ENCODE peak calls at places on chromosomes 5 and 9, in four cellular contexts. One of them, this sample, is unnamed.

GRCh38 chr9:81716409-81716808 is 27.1 kb upstream of the TLE1 start:
- DNase-seq in GM12878: no peak
- DNase-seq in K562: no peak
- DNase-seq in HepG2: no peak
- DNase-seq in this sample: no peak

GRCh38 chr5:42005561-42006153 is 80.6 kb downstream of the FBXO4 start:
- DNase-seq in GM12878: no peak
- DNase-seq in K562: peak
- DNase-seq in HepG2: peak
- DNase-seq in this sample: peak

GRCh38 chr9:127886401-127886972 is 9.0 kb upstream of the AK1 start:
- DNase-seq in K562: peak
- DNase-seq in HepG2: no peak
- DNase-seq in GM12878: no peak
- DNase-seq in this sample: no peak

GRCh38 chr9:27142299-27142930 is 33.4 kb downstream of the TEK start:
- DNase-seq in K562: no peak
- DNase-seq in HepG2: no peak
- DNase-seq in GM12878: no peak
- DNase-seq in this sample: no peak

GRCh38 chr5:61280205-61280604 is 51.9 kb upstream of the ZSWIM6 start:
- DNase-seq in HepG2: no peak
- DNase-seq in GM12878: no peak
- DNase-seq in K562: no peak
- DNase-seq in this sample: no peak

GRCh38 chr5:69086206-69086605 is 7.6 kb upstream of the SLC30A5 start:
- DNase-seq in K562: no peak
- DNase-seq in GM12878: no peak
- DNase-seq in HepG2: no peak
- DNase-seq in this sample: no peak

GRCh38 chr5:35622974-35623373 is 5.3 kb downstream of the SPEF2 start:
- DNase-seq in GM12878: no peak
- DNase-seq in K562: no peak
- DNase-seq in HepG2: no peak
- DNase-seq in this sample: no peak

GRCh38 chr9:131387394-131387793 is 6.5 kb upstream of the PRRC2B start:
- DNase-seq in GM12878: no peak
- DNase-seq in HepG2: no peak
- DNase-seq in K562: no peak
- DNase-seq in this sample: no peak

GRCh38 chr5:146706321-146706972 is 172.1 kb downstream of the PPP2R2B start:
- DNase-seq in GM12878: no peak
- DNase-seq in K562: no peak
- DNase-seq in HepG2: peak
- DNase-seq in this sample: peak

GRCh38 chr5:92976156-92976555 is 604.9 kb downstream of the NR2F1-AS1 start:
- DNase-seq in HepG2: no peak
- DNase-seq in K562: no peak
- DNase-seq in GM12878: no peak
- DNase-seq in this sample: no peak

GRCh38 chr9:76521906-76522305 is 62.9 kb downstream of the GCNT1 start:
- DNase-seq in K562: no peak
- DNase-seq in GM12878: no peak
- DNase-seq in HepG2: no peak
- DNase-seq in this sample: no peak

GRCh38 chr9:127783111-127783621 is 2.7 kb upstream of the CDK9 start:
- DNase-seq in GM12878: peak
- DNase-seq in K562: no peak
- DNase-seq in HepG2: no peak
- DNase-seq in this sample: no peak

GRCh38 chr9:92680166-92681119 is 10.5 kb upstream of the IPPK start:
- DNase-seq in HepG2: no peak
- DNase-seq in GM12878: no peak
- DNase-seq in K562: no peak
- DNase-seq in this sample: no peak

GRCh38 chr9:27118916-27119315 is 9.9 kb downstream of the TEK start:
- DNase-seq in HepG2: no peak
- DNase-seq in K562: no peak
- DNase-seq in GM12878: no peak
- DNase-seq in this sample: no peak

GRCh38 chr9:105405514-105406131 is 42.2 kb upstream of the FSD1L start:
- DNase-seq in GM12878: peak
- DNase-seq in HepG2: no peak
- DNase-seq in K562: no peak
- DNase-seq in this sample: no peak

GRCh38 chr5:1380910-1381309 is 36.0 kb upstream of the CLPTM1L start:
- DNase-seq in HepG2: no peak
- DNase-seq in K562: no peak
- DNase-seq in GM12878: no peak
- DNase-seq in this sample: no peak

GRCh38 chr9:93467062-93467416 is 13.7 kb upstream of the FAM120AOS start:
- DNase-seq in K562: peak
- DNase-seq in HepG2: peak
- DNase-seq in GM12878: no peak
- DNase-seq in this sample: no peak

GRCh38 chr9:91946196-91946595 is 3.8 kb downstream of the ROR2 start:
- DNase-seq in HepG2: no peak
- DNase-seq in K562: no peak
- DNase-seq in GM12878: no peak
- DNase-seq in this sample: no peak

GRCh38 chr5:4295663-4296339 is 700.2 kb downstream of the IRX1 start:
- DNase-seq in GM12878: no peak
- DNase-seq in HepG2: no peak
- DNase-seq in K562: peak
- DNase-seq in this sample: peak

GRCh38 chr5:166942948-166943347 is 1348.5 kb upstream of the WWC1 start:
- DNase-seq in HepG2: no peak
- DNase-seq in GM12878: no peak
- DNase-seq in K562: no peak
- DNase-seq in this sample: no peak

GRCh38 chr9:114484854-114485443 is 20.3 kb downstream of the WHRN start:
- DNase-seq in GM12878: peak
- DNase-seq in HepG2: no peak
- DNase-seq in K562: peak
- DNase-seq in this sample: no peak

GRCh38 chr9:19922476-19923118 is 133.8 kb upstream of the SLC24A2 start:
- DNase-seq in HepG2: peak
- DNase-seq in K562: no peak
- DNase-seq in GM12878: no peak
- DNase-seq in this sample: peak

GRCh38 chr9:127221695-127222094 is 42.9 kb upstream of the GARNL3 start:
- DNase-seq in K562: no peak
- DNase-seq in GM12878: no peak
- DNase-seq in HepG2: no peak
- DNase-seq in this sample: no peak

GRCh38 chr5:114789773-114790402 is 379.8 kb downstream of the TRIM36 start:
- DNase-seq in K562: no peak
- DNase-seq in GM12878: no peak
- DNase-seq in HepG2: peak
- DNase-seq in this sample: peak

GRCh38 chr9:18893051-18893450 is 140.0 kb downstream of the SAXO1 start:
- DNase-seq in GM12878: no peak
- DNase-seq in HepG2: no peak
- DNase-seq in K562: no peak
- DNase-seq in this sample: no peak

GRCh38 chr5:34499001-34499734 is 157.0 kb upstream of the RAI14 start:
- DNase-seq in GM12878: peak
- DNase-seq in HepG2: no peak
- DNase-seq in K562: no peak
- DNase-seq in this sample: no peak

GRCh38 chr5:34495178-34495577 is 160.9 kb upstream of the RAI14 start:
- DNase-seq in HepG2: no peak
- DNase-seq in GM12878: no peak
- DNase-seq in K562: no peak
- DNase-seq in this sample: no peak

GRCh38 chr5:34498582-34498981 is 157.5 kb upstream of the RAI14 start:
- DNase-seq in GM12878: no peak
- DNase-seq in K562: no peak
- DNase-seq in HepG2: no peak
- DNase-seq in this sample: no peak

GRCh38 chr5:34496258-34496657 is 159.9 kb upstream of the RAI14 start:
- DNase-seq in HepG2: no peak
- DNase-seq in GM12878: no peak
- DNase-seq in K562: no peak
- DNase-seq in this sample: peak

DNA sequence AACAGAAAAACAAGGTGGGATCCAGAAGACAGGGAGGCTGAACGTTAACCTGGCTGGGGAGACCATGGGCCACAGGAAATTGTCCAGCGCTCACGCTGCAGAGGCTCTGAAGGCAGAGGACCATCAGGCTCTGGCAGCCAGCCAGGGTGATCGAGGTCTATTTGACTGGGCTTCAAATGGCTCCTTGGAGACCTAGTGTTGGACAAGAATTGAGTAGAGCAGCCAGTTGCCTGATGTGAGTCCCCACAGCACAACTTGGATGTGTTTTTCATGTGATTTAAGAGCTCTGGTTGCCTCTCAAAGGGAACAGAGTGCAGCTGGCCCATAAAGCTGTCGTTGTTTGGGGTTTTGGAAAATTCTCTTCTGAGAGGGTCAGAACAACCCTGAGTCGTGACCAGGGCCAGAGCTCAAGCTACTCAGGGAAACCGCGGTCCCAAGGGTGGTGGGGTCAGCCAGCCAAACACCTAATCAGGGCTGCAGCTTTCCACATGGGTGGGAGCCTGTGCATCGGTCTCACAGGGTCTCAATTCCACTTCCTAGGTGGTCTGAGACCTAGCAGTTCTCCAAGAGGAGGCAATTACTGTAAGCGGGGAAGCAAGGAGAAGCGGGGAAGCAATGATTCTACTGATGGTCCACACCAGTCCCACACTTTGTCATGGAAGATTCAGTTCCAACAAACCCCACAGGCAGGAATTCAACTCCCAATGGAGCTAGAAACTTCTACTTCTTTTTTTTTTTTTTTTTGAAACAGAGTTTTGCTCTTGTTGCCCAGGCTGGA is 158.9 kb upstream of the RAI14 start:
- DNase-seq in GM12878: no peak
- DNase-seq in HepG2: no peak
- DNase-seq in K562: no peak
- DNase-seq in this sample: no peak
- H3K4me2 ChIP-seq in GM12878: no peak
- H3K4me2 ChIP-seq in HepG2: no peak
- H3K4me2 ChIP-seq in K562: no peak
- H3K4me2 ChIP-seq in this sample: peak

GRCh38 chr5:16709691-16710420 is 93.1 kb upstream of the RETREG1 start:
- DNase-seq in GM12878: no peak
- DNase-seq in K562: no peak
- DNase-seq in HepG2: no peak
- DNase-seq in this sample: no peak

GRCh38 chr5:16702964-16703363 is 86.2 kb upstream of the RETREG1 start:
- DNase-seq in GM12878: no peak
- DNase-seq in HepG2: no peak
- DNase-seq in K562: no peak
- DNase-seq in this sample: peak

GRCh38 chr5:16704945-16705344 is 88.1 kb upstream of the RETREG1 start:
- DNase-seq in K562: no peak
- DNase-seq in GM12878: no peak
- DNase-seq in HepG2: no peak
- DNase-seq in this sample: no peak

GRCh38 chr5:16707869-16708192 is 91.0 kb upstream of the RETREG1 start:
- DNase-seq in HepG2: no peak
- DNase-seq in K562: no peak
- DNase-seq in GM12878: no peak
- DNase-seq in this sample: no peak

DNA sequence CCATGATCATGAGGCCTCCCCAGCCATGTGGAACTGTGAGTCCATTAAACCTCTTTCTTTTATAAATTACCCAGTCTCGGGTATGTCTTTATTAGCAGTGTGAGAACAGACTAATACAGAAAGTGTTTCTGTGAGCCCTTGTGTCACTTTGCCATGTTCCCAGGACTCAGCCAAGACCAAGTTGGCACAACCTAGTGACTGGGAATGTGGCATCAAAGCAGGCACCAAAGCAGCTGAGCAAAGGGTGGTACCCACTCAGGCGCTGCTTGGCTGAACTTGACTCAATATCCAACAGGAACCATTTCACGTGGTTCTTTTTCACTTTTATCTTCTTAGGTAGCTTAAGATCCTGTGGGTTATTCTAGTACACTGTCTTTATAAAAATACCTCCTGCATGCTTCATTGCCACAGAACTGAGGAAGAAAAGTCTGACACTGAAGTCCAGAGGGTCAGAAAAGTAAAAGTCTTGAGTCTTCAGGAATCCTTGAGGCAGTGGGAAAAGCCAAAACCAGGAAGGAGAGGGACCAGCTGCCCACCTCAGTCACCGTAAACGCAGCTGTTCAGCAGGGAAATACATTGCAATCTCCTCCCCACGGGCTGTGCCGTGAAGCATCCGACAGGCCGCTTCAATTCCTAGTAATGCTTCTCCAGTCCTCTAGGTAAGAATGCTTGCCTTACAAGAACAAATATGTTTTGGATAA is 90.5 kb upstream of the RETREG1 start:
- DNase-seq in GM12878: no peak
- DNase-seq in HepG2: no peak
- DNase-seq in K562: no peak
- DNase-seq in this sample: no peak
- TF ChIP-seq JUNB in GM12878: no peak
- TF ChIP-seq JUNB in HepG2: no peak
- TF ChIP-seq JUNB in K562: no peak
- TF ChIP-seq JUNB in this sample: no peak

DNA sequence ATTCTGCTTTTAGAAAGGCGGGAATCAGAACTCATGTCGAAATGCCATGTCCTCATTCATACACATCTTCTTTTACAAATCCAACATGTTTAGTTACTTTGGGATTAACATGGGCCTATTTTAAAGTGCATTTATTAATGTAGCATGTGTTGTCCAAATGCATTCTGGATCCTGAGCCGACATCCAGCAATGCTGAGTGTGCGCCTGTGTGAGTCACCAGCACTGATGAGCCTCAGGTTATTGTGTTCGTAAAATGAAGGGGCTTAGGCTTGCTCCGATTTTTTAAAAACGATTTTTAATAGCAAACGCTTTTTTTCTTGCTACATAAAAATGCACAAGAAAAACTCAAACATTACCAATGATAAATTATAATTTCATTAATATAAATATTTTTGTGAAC is 51.8 kb upstream of the PLEKHG4B start:
- DNase-seq in HepG2: no peak
- DNase-seq in K562: no peak
- DNase-seq in GM12878: no peak
- DNase-seq in this sample: no peak
- TF ChIP-seq CREB1 in HepG2: no peak
- TF ChIP-seq CREB1 in K562: no peak
- TF ChIP-seq CREB1 in GM12878: no peak
- TF ChIP-seq CREB1 in this sample: no peak

DNA sequence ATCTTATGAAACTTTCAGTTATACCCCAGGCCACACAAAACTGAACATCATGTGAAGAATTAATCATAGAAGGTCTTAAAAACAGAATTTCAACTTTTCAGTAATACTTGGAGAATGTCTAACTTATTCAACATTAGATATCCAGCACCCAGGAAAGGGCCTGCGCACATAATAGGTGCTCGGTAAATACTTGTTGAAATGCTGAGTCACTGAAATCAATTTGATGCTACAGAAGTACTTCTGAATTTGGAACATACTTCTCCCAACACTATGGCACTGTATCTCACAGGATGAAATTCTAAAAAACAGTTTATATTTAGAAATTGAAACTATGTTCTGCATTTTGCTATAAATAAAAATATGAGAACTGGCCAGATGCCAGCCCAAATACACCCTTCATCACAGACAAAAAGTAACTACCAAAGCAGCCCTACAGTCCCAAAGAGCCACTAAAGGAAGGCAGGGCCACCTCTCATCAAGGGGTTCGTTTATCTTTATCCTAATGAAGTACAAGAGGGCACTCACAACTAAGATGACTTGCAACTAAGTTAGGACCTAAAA is 26.5 kb downstream of the MRPS27 start:
- DNase-seq in K562: no peak
- DNase-seq in HepG2: no peak
- DNase-seq in GM12878: no peak
- DNase-seq in this sample: no peak
- H3K4me2 ChIP-seq in K562: no peak
- H3K4me2 ChIP-seq in HepG2: peak
- H3K4me2 ChIP-seq in GM12878: peak
- H3K4me2 ChIP-seq in this sample: no peak

This sample was measured in GM23338.